ENCODE peak calls at places on chromosomes 7 and 10, in five cellular contexts. B is brain microvascular endothelial cell; S is activated naive CD4-positive, alpha-beta T cell; Y is heart left ventricle; A is effector memory CD8-positive, alpha-beta T cell. U is an unnamed sample.

GRCh38 chr10:97721871-97722780 is 8.6 kb downstream of the MARVELD1 start:
- DNase-seq in B (no peak), S (no peak), A (no peak), Y (no peak), U (no peak)

GRCh38 chr10:43888551-43888950 is 239.9 kb upstream of the ZNF32 start:
- DNase-seq in A (no peak), Y (no peak), S (no peak), B (peak; percentile 69), U (no peak)

GRCh38 chr7:3154881-3155494 is 111.3 kb upstream of the CARD11 start:
- DNase-seq in B (peak; percentile 52), S (peak; percentile 16), Y (no peak), A (peak; percentile 62), U (peak; percentile 65)

GRCh38 chr10:13823046-13823711 is 236.4 kb downstream of the PRPF18 start:
- DNase-seq in Y (no peak), B (no peak), S (no peak), A (no peak), U (no peak)

GRCh38 chr7:77327067-77327931 is 88.8 kb downstream of the GSAP start:
- DNase-seq in Y (peak; percentile 28), S (no peak), A (no peak), B (peak; percentile 72), U (no peak)

GRCh38 chr7:129315916-129316315 is 91.1 kb downstream of the AHCYL2 start:
- DNase-seq in B (no peak), Y (peak; percentile 48), A (no peak), S (no peak), U (no peak)

GRCh38 chr7:94054130-94054529 is 50.0 kb upstream of the BET1 start:
- DNase-seq in Y (no peak), A (no peak), S (no peak), B (no peak), U (no peak)

GRCh38 chr10:121886997-121887622 is 40.7 kb downstream of the ATE1 start:
- DNase-seq in A (peak; percentile 10), S (no peak), B (peak; percentile 63), Y (peak; percentile 43), U (no peak)

GRCh38 chr7:92615861-92616260 is 25.7 kb upstream of the FAM133B start:
- DNase-seq in S (no peak), Y (no peak), A (no peak), B (no peak), U (no peak)

GRCh38 chr10:14326581-14326980 is 4.1 kb downstream of the FRMD4A start:
- DNase-seq in Y (no peak), A (no peak), B (no peak), S (no peak), U (no peak)

GRCh38 chr7:1284743-1285458 is 52.2 kb downstream of the UNCX start:
- DNase-seq in S (no peak), Y (no peak), B (no peak), A (no peak), U (no peak)

GRCh38 chr7:157612664-157613561 is 276.1 kb downstream of the DNAJB6 start:
- DNase-seq in A (peak; percentile 49), Y (peak; percentile 57), S (peak; percentile 40), B (peak; percentile 15), U (peak; percentile 67)

GRCh38 chr7:98826811-98827231 is 43.0 kb downstream of the TMEM130 start:
- DNase-seq in A (no peak), B (no peak), S (no peak), Y (peak; percentile 88), U (no peak)

GRCh38 chr7:7861211-7861633 is 107.4 kb upstream of the GLCCI1 start:
- DNase-seq in Y (no peak), S (no peak), A (no peak), B (peak; percentile 51), U (no peak)

GRCh38 chr7:1360521-1360971 is 98.7 kb downstream of the MICALL2 start:
- DNase-seq in A (no peak), B (no peak), S (no peak), Y (no peak), U (no peak)

GRCh38 chr7:16648551-16648950 is 2.6 kb downstream of the BZW2 start:
- DNase-seq in S (no peak), Y (no peak), B (no peak), A (no peak), U (no peak)

GRCh38 chr10:128064615-128065580 is 61.3 kb downstream of the MKI67 start:
- DNase-seq in Y (peak; percentile 65), B (peak; percentile 57), A (peak; percentile 70), S (peak; percentile 35), U (peak; percentile 91)

GRCh38 chr10:87850742-87851205 is 12.6 kb downstream of the KLLN start:
- DNase-seq in A (peak; percentile 35), Y (peak; percentile 55), B (peak; percentile 67), S (no peak), U (peak; percentile 34)

GRCh38 chr7:131544449-131545425 is 11.7 kb downstream of the PODXL start:
- DNase-seq in S (no peak), B (peak; percentile 40), A (no peak), Y (no peak), U (no peak)

GRCh38 chr10:6348091-6348862 is 145.5 kb downstream of the PFKFB3 start:
- DNase-seq in Y (peak; percentile 44), A (peak; percentile 73), S (peak; percentile 55), B (peak; percentile 1), U (peak; percentile 93)

GRCh38 chr10:21526952-21527633 is 1.6 kb upstream of the SKIDA1 start:
- DNase-seq in B (peak; percentile 42), S (no peak), A (no peak), Y (peak; percentile 82), U (peak; percentile 25)

GRCh38 chr7:43071604-43072003 is 40.8 kb upstream of the HECW1 start:
- DNase-seq in B (no peak), S (no peak), Y (no peak), A (no peak), U (no peak)

GRCh38 chr7:145065451-145065850 is 229.6 kb upstream of the TPK1 start:
- DNase-seq in Y (no peak), B (no peak), A (no peak), S (no peak), U (no peak)

GRCh38 chr7:84049034-84049433 is 145.6 kb downstream of the SEMA3A start:
- DNase-seq in A (no peak), B (no peak), Y (no peak), S (no peak), U (no peak)

GRCh38 chr10:102835007-102835482 is 2.2 kb downstream of the CYP17A1 start:
- DNase-seq in B (peak; percentile 51), A (peak; percentile 71), S (peak; percentile 61), Y (peak; percentile 75), U (peak; percentile 58)

GRCh38 chr10:91022924-91023707 is 102.2 kb upstream of the ANKRD1 start:
- DNase-seq in S (no peak), B (peak; percentile 35), A (no peak), Y (no peak), U (no peak)

GRCh38 chr10:86876748-86877147 is 80.7 kb downstream of the MMRN2 start:
- DNase-seq in B (no peak), Y (no peak), S (no peak), A (no peak), U (no peak)